ENCODE peak calls at places on chromosomes 6 and 20, in eight cellular contexts. A, J, X, D, B, F, W and K are unnamed samples. For H3K27me3, the result is how much of the 10 kb centered on the place peaks cover.

GRCh38 chr6:1792989-1793388 is 183.3 kb downstream of the FOXC1 start:
- DNase-seq in A (no peak), J (no peak), X (no peak), D (peak), B (no peak), F (peak), W (no peak), K (no peak)

GRCh38 chr6:120111001-120111400 is 761.4 kb upstream of the MAN1A1 start:
- DNase-seq in A (no peak), J (no peak), X (no peak), D (no peak), B (no peak), F (no peak), W (no peak), K (no peak)

GRCh38 chr20:19688031-19688806 is 69.8 kb upstream of the RIN2 start:
- DNase-seq in A (peak), J (peak), X (peak), D (peak), B (no peak), F (peak), W (peak), K (peak)

GRCh38 chr20:14924433-14924832 is 587.0 kb upstream of the FLRT3 start:
- DNase-seq in A (no peak), J (no peak), X (no peak), D (no peak), B (no peak), F (no peak), W (no peak), K (no peak)

GRCh38 chr6:170057961-170058877 is 232.7 kb downstream of the DLL1 start:
- DNase-seq in A (no peak), J (no peak), X (no peak), D (no peak), B (no peak), F (no peak), W (no peak), K (no peak)

GRCh38 chr6:166464418-166465400 is 82.0 kb upstream of the MPC1 start:
- DNase-seq in A (no peak), J (no peak), X (no peak), D (no peak), B (no peak), F (no peak), W (no peak), K (peak)

GRCh38 chr6:143744593-143745151 is 66.9 kb downstream of the PHACTR2 start:
- DNase-seq in A (no peak), J (no peak), X (no peak), D (no peak), B (no peak), F (no peak), W (no peak), K (no peak)

GRCh38 chr6:75217203-75217602 is 11.3 kb upstream of the COL12A1 start:
- DNase-seq in A (peak), J (no peak), X (no peak), D (peak), B (no peak), F (no peak), W (no peak), K (no peak)

GRCh38 chr6:159445351-159445750 is 247.7 kb downstream of the SOD2 start:
- DNase-seq in A (no peak), J (no peak), X (no peak), D (peak), B (no peak), F (no peak), W (no peak), K (no peak)

GRCh38 chr6:81565071-81565470 is 187.4 kb downstream of the TENT5A start:
- DNase-seq in A (no peak), J (no peak), X (no peak), D (peak), B (no peak), F (no peak), W (no peak), K (no peak)

GRCh38 chr6:2583459-2583858 is 167.3 kb downstream of the MYLK4 start:
- DNase-seq in A (no peak), J (no peak), X (no peak), D (no peak), B (no peak), F (no peak), W (no peak), K (no peak)

GRCh38 chr20:46751856-46752255 is 42.4 kb downstream of the SLC2A10 start:
- DNase-seq in A (peak), J (no peak), X (no peak), D (peak), B (no peak), F (peak), W (no peak), K (no peak)

GRCh38 chr6:34146021-34146782 is at the start of gene GRM4:
- DNase-seq in A (no peak), J (no peak), X (no peak), D (no peak), B (no peak), F (no peak), W (no peak), K (no peak)
- H3K27me3 ChIP-seq in A (under half), J (half or more), X (half or more), D (under half), B (under half), F (half or more), W (half or more), K (under half)

GRCh38 chr6:9938801-9939200 is 476.1 kb downstream of the TFAP2A start:
- DNase-seq in A (no peak), J (no peak), X (no peak), D (no peak), B (no peak), F (no peak), W (no peak), K (no peak)
- H3K4me3 ChIP-seq in A (no peak), J (no peak), X (no peak), D (no peak), B (no peak), F (no peak), W (no peak), K (no peak)

DNA sequence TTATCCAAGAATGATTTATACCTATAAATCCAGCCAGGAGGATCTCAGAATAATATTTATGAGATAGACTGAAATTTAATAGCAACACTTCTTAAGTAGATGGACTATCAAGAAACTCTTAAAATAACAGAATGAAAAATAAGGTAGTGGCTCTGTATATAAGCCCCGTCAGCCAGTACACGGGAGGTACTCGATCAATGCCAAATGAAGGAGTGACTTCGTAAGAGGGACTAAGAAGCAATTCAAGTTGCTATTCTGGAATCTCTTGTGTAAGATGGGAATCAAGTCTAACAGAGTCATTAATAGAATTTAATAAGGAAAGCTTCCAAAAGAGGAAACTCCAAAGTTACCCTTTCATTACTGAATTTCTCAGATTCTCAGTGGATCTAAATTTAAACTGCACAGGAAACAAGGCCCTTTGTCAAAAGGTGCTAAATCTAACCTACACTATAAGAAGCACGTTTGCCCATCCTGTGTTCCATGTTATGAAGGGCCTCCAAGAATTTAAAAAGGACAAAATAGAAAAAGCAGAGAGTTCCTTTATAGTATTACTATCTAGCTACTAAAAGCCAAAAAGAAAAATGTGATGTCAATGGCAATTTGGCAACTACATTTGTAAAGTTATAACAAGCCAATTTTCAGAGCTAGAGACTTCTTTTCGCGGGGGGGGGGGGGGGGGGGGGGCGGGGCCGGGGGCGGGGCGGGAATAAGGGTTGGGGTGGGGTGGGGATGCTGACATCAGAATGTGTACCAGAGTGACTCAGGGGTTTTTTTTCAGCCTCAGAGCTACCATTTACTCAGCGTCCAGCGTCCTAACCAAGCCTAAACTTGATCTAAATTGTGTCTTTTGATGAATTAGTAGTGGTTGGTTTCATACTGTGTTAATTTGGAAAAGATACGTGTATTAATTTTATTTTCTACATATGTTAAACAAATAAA is 200.6 kb downstream of the GMPR start:
- DNase-seq in A (no peak), J (peak), X (peak), D (peak), B (no peak), F (no peak), W (no peak), K (no peak)
- H3K27ac ChIP-seq in A (no peak), J (no peak), X (peak), D (peak), B (no peak), F (no peak), W (peak), K (peak)

GRCh38 chr6:34083227-34083889 is 62.5 kb downstream of the GRM4 start:
- DNase-seq in A (no peak), J (no peak), X (no peak), D (no peak), B (no peak), F (no peak), W (no peak), K (no peak)

GRCh38 chr6:34085453-34086170 is 60.3 kb downstream of the GRM4 start:
- DNase-seq in A (no peak), J (no peak), X (no peak), D (no peak), B (no peak), F (no peak), W (no peak), K (no peak)

GRCh38 chr6:34082816-34083215 is 63.1 kb downstream of the GRM4 start:
- DNase-seq in A (no peak), J (no peak), X (no peak), D (no peak), B (no peak), F (peak), W (no peak), K (no peak)

GRCh38 chr6:34086558-34086957 is 59.3 kb downstream of the GRM4 start:
- DNase-seq in A (no peak), J (no peak), X (no peak), D (no peak), B (no peak), F (no peak), W (no peak), K (no peak)

DNA sequence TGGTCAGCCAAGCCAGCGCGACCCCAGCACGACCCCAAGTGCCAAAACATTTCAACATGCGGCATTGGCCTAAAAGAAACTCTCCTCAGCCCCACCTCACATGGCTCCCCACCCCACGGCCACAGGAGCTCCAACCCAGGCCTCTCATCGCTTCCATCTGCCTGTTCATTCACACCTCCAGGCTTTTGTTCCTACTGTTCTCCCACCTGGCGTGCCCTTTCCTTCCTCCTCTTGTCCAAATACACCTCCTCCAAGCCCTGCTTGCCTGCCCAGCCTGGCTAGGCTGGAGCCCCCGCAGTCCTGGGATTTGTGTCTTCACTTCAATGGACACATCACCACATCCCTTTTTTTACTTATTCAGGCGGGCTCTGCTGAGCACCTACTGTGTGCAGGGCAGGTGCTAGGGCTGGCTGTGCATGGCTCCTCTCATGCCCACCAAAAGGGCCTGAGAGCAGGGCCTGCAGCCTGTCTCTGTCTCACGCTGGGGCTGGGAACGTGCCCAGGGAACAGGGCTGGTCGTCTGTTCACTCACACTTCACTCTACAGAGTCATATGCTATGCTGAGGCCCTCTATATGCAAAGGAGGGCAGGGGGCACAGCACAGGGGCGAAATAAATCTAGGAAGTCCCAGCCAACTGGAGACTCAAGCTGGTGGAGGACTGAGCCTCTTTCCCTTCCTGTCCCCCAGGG is 61.2 kb downstream of the GRM4 start:
- DNase-seq in A (no peak), J (no peak), X (no peak), D (no peak), B (no peak), F (no peak), W (no peak), K (no peak)
- H3K27me3 ChIP-seq in A (under half), J (under half), X (under half), D (under half), B (under half), F (under half), W (under half), K (under half)

GRCh38 chr6:72623808-72624207 is 1.9 kb downstream of the KCNQ5 start:
- DNase-seq in A (no peak), J (no peak), X (no peak), D (peak), B (no peak), F (no peak), W (no peak), K (no peak)
- H3K4me3 ChIP-seq in A (no peak), J (no peak), X (no peak), D (peak), B (no peak), F (peak), W (no peak), K (no peak)

DNA sequence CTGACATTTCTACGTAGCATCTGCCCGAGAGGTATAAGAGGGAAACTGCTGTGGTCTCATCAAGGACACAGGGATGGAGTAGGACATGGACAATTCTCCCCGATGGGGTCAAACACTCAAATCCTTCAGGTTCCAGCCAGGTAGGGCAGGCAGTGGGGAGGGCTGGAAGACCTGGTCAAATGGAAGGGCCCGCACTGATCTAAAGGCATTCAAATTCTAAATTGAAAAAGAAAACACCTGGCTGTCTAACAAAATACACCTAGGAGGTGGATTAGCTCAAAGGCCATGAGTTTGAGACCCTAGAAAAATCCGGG is 8.2 kb downstream of the DUSP15 start:
- DNase-seq in A (no peak), J (no peak), X (no peak), D (no peak), B (no peak), F (no peak), W (no peak), K (no peak)
- H3K27ac ChIP-seq in A (no peak), J (no peak), X (no peak), D (no peak), B (no peak), F (no peak), W (no peak), K (no peak)

GRCh38 chr6:32332433-32332832 is 39.3 kb downstream of the TSBP1 start:
- DNase-seq in A (no peak), J (no peak), X (no peak), D (no peak), B (no peak), F (no peak), W (no peak), K (no peak)

GRCh38 chr6:32340242-32340641 is 31.5 kb downstream of the TSBP1 start:
- DNase-seq in A (no peak), J (no peak), X (no peak), D (no peak), B (no peak), F (no peak), W (no peak), K (no peak)

GRCh38 chr6:32337166-32337805 is 34.4 kb downstream of the TSBP1 start:
- DNase-seq in A (no peak), J (no peak), X (no peak), D (no peak), B (no peak), F (no peak), W (no peak), K (no peak)
- H3K27me3 ChIP-seq in A (under half), J (under half), X (under half), D (under half), B (under half), F (under half), W (under half), K (under half)

GRCh38 chr6:34143884-34144580 is 1.9 kb downstream of the GRM4 start:
- DNase-seq in A (no peak), J (no peak), X (no peak), D (peak), B (peak), F (peak), W (no peak), K (no peak)
- H3K4me3 ChIP-seq in A (no peak), J (no peak), X (no peak), D (peak), B (peak), F (peak), W (peak), K (peak)

DNA sequence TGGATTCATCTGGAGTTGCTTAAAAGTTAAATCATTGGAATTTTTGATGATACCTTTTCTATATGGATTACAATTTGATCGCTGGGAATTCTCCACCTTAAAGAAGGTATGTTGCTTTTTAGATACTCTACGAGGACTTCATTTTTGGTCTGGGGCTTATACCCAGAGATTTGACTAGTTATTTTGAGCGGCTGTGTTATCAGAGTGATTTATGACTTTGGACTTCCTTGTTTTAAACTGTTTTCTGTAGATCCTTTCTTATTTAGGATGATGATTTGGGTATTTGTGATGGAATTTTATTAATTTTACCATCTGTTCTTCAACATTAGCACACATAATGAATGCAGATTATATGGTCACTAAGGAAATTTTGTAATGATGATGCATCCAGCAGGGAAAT is 75.2 kb downstream of the SOX4 start:
- DNase-seq in A (no peak), J (no peak), X (no peak), D (no peak), B (no peak), F (no peak), W (no peak), K (no peak)
- H3K27ac ChIP-seq in A (no peak), J (no peak), X (no peak), D (no peak), B (no peak), F (no peak), W (no peak), K (peak)